ENCODE peak calls at places on chromosomes 13 and 19, in five cellular contexts. D is HCT116, R is mammary epithelial cell, H is keratinocyte, L is H1. Z is an unnamed sample.

GRCh38 chr19:10924597-10924996 is 3.8 kb downstream of the YIPF2 start:
- DNase-seq in D (no peak), R (no peak), H (no peak), L (no peak), Z (no peak)

GRCh38 chr19:13817018-13817614 is 21.9 kb downstream of the ZSWIM4 start:
- DNase-seq in D (no peak), R (no peak), H (no peak), L (peak), Z (no peak)

GRCh38 chr19:49870309-49870901 is 3.0 kb upstream of the PNKP start:
- DNase-seq in D (no peak), R (no peak), H (no peak), L (no peak), Z (no peak)

GRCh38 chr19:31145021-31145420 is 204.2 kb downstream of the TSHZ3 start:
- DNase-seq in D (no peak), R (no peak), H (no peak), L (no peak), Z (no peak)

GRCh38 chr13:47798906-47799305 is 202.2 kb downstream of the SUCLA2 start:
- DNase-seq in D (no peak), R (peak), H (no peak), L (no peak), Z (no peak)

GRCh38 chr19:1355258-1355973 is 28.3 kb upstream of the NDUFS7 start:
- DNase-seq in D (no peak), R (peak), H (no peak), L (no peak), Z (no peak)

GRCh38 chr19:2973229-2973628 is 4.1 kb upstream of the TLE6 start:
- DNase-seq in D (no peak), R (no peak), H (no peak), L (no peak), Z (no peak)

GRCh38 chr19:39320948-39321831 is 527 bp upstream of the LRFN1 start:
- DNase-seq in D (no peak), R (no peak), H (no peak), L (no peak), Z (no peak)

GRCh38 chr19:39127812-39128510 is 2.4 kb downstream of the PAK4 start:
- DNase-seq in D (no peak), R (no peak), H (no peak), L (no peak), Z (no peak)

GRCh38 chr13:110746443-110746842 is 32.9 kb downstream of the ING1 start:
- DNase-seq in D (no peak), R (no peak), H (no peak), L (no peak), Z (no peak)

GRCh38 chr19:53511933-53512374 is 26.0 kb upstream of the ZNF331 start:
- DNase-seq in D (peak), R (peak), H (no peak), L (peak), Z (no peak)

GRCh38 chr19:55678121-55678671 is 3.2 kb downstream of the EPN1 start:
- DNase-seq in D (no peak), R (no peak), H (no peak), L (no peak), Z (no peak)

GRCh38 chr13:26563713-26564112 is 6.2 kb downstream of the WASF3 start:
- DNase-seq in D (no peak), R (no peak), H (no peak), L (no peak), Z (no peak)

GRCh38 chr13:65497265-65497664 is 1732.9 kb downstream of the PCDH9 start:
- DNase-seq in D (peak), R (no peak), H (no peak), L (no peak), Z (no peak)

GRCh38 chr13:94660695-94661324 is 51.5 kb downstream of the SOX21 start:
- DNase-seq in D (no peak), R (no peak), H (no peak), L (no peak), Z (no peak)

GRCh38 chr13:30418075-30418715 is 4.1 kb upstream of the UBE2L5 start:
- DNase-seq in D (no peak), R (no peak), H (no peak), L (no peak), Z (no peak)

GRCh38 chr13:100673376-100673830 is 1.2 kb downstream of the TMTC4 start:
- DNase-seq in D (no peak), R (no peak), H (no peak), L (no peak), Z (no peak)

GRCh38 chr13:65292488-65292901 is 1937.6 kb downstream of the PCDH9 start:
- DNase-seq in D (no peak), R (no peak), H (no peak), L (peak), Z (no peak)

GRCh38 chr19:54339646-54340358 is 840 bp upstream of the LILRA4 start:
- DNase-seq in D (no peak), R (no peak), H (no peak), L (no peak), Z (no peak)

GRCh38 chr19:6100284-6100915 is 9.9 kb downstream of the RFX2 start:
- DNase-seq in D (no peak), R (no peak), H (no peak), L (no peak), Z (no peak)

GRCh38 chr19:7386308-7386707 is 37.6 kb downstream of the ARHGEF18 start:
- DNase-seq in D (no peak), R (no peak), H (no peak), L (no peak), Z (no peak)

GRCh38 chr13:26589754-26590153 is 32.3 kb downstream of the WASF3 start:
- DNase-seq in D (no peak), R (no peak), H (no peak), L (no peak), Z (no peak)

GRCh38 chr13:103130681-103131210 is 64.5 kb upstream of the SLC10A2 start:
- DNase-seq in D (no peak), R (peak), H (peak), L (no peak), Z (no peak)

GRCh38 chr19:38617283-38617763 is 430 bp downstream of the MAP4K1 start:
- DNase-seq in D (no peak), R (no peak), H (no peak), L (no peak), Z (no peak)

GRCh38 chr13:36807616-36808015 is 11.4 kb upstream of the RFXAP start:
- DNase-seq in D (no peak), R (no peak), H (no peak), L (no peak), Z (no peak)
- H3K27ac ChIP-seq in D (no peak), R (no peak), H (no peak), L (no peak), Z (no peak)

GRCh38 chr19:47545061-47545948 is 27.6 kb downstream of the ZNF541 start:
- DNase-seq in D (no peak), R (no peak), H (no peak), L (no peak), Z (no peak)
- TF ChIP-seq EZH2 in D (no peak), R (no peak), H (peak), L (no peak), Z (no peak)

GRCh38 chr19:19488041-19488874 is 27.1 kb downstream of the TSSK6 start:
- DNase-seq in D (no peak), R (no peak), H (no peak), L (no peak), Z (peak)

GRCh38 chr19:19485998-19486290 is 29.4 kb downstream of the TSSK6 start:
- DNase-seq in D (no peak), R (no peak), H (no peak), L (no peak), Z (no peak)

GRCh38 chr19:19486343-19487076 is 28.8 kb downstream of the TSSK6 start:
- DNase-seq in D (no peak), R (no peak), H (no peak), L (no peak), Z (no peak)

GRCh38 chr19:19488875-19489690 is 26.3 kb downstream of the TSSK6 start:
- DNase-seq in D (peak), R (peak), H (peak), L (peak), Z (peak)

DNA sequence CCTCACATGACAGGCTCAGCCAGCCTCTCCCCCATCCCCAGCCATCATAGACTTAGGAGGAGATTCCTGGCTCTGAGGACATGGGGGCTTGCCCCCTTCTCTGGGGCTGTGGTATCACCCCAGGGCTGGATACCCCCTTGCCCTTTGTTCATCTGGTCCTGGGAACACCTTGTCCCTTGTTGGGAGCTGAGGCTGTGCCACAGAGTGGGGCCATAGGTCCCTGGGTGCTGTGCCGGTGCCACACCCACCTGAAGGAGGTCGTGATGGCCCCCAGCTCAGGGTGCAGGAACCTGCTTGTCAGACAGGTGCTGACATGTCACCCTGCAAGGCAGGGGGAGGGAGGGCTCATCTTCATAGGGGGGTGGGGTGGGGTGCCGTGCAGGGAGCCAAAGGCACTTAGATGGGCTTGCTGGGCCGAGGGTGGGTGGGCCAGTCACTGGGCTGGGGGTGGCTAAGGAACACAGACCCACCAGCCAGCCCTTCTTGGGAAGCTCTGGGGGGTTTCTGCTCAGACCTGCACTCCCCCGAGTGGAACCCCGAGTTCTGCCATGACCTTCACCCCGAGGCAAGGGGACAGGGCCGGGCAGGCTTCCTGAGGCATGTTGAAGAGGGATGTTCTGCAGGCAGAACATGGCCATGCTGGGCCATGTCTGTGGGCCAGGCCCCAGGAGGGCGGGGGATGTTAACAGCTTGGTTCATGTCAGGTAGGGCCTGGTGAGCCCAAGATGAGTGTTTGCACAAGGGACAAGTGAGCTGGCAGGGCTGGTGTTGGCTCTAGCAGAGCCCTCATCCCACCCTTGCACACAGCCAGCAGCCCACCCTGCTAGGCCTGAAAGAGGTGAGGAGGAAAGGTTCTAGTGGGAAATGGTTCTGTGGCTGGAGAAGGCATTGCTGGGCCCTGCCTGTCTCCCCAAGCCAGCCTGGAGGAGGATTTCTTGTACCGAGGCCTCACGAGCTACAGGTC is 28.0 kb downstream of the TSSK6 start:
- DNase-seq in D (no peak), R (no peak), H (no peak), L (no peak), Z (no peak)
- H3K27ac ChIP-seq in D (peak), R (no peak), H (peak), L (peak), Z (peak)

DNA sequence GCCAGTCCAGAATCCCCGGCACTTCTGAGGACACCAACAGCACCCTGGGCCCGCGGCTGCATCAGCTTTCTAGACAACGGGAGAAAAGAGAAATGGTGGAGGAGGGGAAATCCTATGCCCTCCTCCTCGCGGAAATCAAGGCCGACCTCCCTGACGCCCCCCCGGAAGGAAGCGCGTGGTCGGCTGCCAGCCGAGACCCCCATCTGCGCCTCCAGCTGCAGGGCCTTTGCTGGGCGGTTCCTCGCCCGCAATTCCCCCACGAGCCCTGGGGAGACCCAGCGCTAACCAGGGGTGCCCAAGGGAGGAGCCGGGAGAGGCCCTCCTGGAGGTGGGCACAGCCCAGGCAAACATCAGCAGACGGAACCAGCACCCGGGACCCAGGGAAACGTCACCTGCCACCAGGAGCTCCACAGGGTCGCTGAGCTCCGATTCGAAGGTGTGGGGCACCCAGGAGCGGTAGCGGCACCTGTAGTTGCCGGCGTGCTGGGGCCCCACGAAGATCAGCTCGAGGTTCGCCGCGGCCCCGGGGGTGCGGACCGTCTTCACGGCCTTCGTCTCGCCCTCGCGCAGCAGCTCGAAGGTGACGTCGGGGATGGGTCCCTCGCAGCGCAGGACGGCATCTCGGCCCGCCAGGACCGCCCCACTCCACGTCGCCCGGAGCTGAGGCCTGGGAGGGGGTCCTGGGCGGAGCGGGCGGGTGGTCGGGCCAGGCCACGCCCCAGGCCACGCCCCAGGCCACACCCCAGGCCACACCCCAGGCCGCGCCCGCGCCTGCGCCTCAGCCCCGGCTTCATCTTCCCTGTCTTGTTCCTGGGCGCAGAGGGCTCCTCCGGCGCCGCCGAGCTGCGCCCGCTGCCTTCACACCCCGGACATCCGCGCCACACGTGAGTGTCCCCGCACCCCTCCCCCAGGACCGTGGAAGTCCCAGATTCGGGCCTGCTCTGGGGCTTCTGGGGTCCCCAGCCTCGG is 6.0 kb downstream of the A1BG start:
- DNase-seq in D (no peak), R (peak), H (no peak), L (no peak), Z (no peak)
- TF ChIP-seq EZH2 in D (no peak), R (no peak), H (no peak), L (no peak), Z (no peak)

GRCh38 chr13:44932171-44932849 is 57.0 kb downstream of the NUFIP1 start:
- DNase-seq in D (no peak), R (no peak), H (no peak), L (no peak), Z (no peak)

GRCh38 chr13:44932850-44933251 is 56.4 kb downstream of the NUFIP1 start:
- DNase-seq in D (no peak), R (no peak), H (no peak), L (no peak), Z (no peak)

GRCh38 chr13:44929691-44930090 is 59.6 kb downstream of the NUFIP1 start:
- DNase-seq in D (no peak), R (no peak), H (no peak), L (no peak), Z (no peak)

GRCh38 chr13:44930280-44930679 is 59.0 kb downstream of the NUFIP1 start:
- DNase-seq in D (no peak), R (no peak), H (no peak), L (no peak), Z (no peak)

DNA sequence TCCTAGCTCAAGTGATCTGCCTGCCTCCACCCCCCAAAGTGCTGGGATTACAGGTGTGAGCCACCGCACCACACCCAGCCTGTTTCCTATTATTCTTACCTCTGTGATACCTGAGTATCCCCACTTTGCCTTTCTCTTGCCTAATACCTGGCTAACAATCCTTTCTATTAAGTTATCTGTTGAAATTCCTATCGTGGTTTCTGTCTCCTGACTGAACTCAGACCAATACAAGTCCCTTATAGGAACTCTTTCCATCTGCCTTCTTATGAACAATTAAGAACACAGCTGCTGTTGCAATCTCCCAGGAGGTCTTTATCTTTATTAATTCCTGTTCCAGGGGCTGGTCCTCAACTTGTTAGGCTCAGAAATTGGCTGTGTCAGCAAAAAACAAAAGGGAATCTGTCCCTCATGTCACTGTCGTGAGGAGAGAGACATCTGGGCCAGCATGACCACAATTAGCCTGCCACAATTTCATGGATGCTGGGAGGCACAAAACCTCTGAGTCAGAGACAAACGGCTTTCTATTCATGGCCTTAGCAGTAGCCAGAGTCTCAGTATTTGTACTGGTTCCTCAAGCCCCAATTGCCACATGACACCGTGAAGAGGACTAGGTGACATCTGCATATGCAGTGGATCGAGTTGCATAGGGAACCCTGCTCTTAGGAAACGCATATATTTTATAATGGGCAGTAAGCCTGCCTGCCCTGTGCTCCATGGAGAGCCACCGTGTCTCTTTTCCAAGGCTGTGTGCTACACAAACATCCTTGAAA is 58.2 kb downstream of the NUFIP1 start:
- DNase-seq in D (no peak), R (peak), H (no peak), L (no peak), Z (no peak)
- H3K27ac ChIP-seq in D (no peak), R (peak), H (no peak), L (no peak), Z (no peak)

DNA sequence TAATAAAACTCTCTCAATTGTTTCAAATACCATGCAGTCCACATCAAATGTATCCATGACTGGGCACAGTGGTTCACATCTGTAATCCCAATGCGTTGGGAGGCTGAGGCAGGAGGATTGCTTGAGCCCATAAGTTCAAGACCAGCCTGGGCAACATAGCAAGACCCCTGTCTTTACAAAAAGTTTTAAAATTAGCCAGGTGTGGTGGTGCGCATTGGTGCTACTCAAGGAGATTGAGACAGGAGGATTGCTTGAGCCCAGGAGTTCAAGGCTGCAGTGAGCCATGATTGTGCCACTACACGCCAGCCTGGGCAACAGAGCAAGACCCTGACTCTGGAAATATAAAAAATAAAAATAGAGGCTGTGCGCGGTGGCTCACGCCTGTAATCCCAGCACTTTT is 5.0 kb downstream of the CLIP3 start:
- DNase-seq in D (no peak), R (no peak), H (no peak), L (no peak), Z (no peak)
- TF ChIP-seq EZH2 in D (no peak), R (no peak), H (no peak), L (no peak), Z (no peak)

DNA sequence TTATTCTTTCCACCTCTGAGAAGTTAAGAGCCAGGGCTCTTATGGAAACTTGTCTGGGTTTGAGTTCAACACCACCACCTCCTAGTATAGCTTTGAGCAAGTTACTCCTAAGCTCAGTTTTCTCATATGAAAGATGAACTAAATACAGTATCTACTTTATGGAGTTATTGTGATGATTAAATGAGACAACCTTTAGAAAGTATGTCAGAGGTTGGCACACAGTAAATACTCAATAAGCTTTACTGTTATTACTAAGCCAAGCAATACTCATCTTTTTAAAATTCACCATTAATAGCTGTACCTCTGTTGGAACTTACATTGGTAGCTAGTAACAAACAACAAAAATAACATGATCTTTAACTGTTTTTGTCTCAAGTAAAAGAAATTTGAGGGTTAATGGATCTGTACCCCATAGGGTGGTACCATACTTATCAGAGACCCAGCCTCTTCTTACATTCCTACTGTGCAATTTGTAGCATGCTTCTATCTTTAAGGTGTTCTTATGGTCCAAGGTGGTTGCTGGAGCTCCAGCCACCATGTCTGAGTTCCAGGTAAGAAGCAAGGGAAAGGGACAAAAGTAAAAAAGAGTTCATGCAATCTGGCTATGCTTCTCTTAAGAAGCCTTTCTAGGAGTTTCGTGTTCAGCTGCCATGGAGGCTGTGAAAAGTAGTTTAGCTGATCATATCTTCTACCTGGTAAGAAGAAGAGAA is 24.1 kb upstream of the NDFIP2 start:
- DNase-seq in D (no peak), R (no peak), H (no peak), L (no peak), Z (no peak)
- H3K27ac ChIP-seq in D (no peak), R (no peak), H (no peak), L (no peak), Z (no peak)